ENCODE peak calls at places on chromosomes 11 and 22, in eight cellular contexts. M, K, H, V, F, R, T and G are unnamed samples.

GRCh38 chr11:60158666-60159065 is 24.2 kb downstream of the MS4A6A start:
- DNase-seq in R (no peak), H (no peak), T (no peak), F (no peak), V (no peak), M (no peak), K (no peak), G (no peak)

GRCh38 chr22:22061085-22062077 is 78.8 kb upstream of the TOP3B start:
- DNase-seq in F (peak; percentile 12), M (no peak), R (no peak), V (peak; percentile 22), K (no peak), T (no peak), H (no peak), G (no peak)

GRCh38 chr22:33828302-33828701 is 92.0 kb downstream of the LARGE1 start:
- DNase-seq in F (no peak), T (no peak), R (no peak), H (no peak), K (no peak), V (no peak), M (no peak), G (no peak)

GRCh38 chr11:96293109-96293508 is 49.9 kb downstream of the MAML2 start:
- DNase-seq in R (no peak), K (no peak), F (no peak), H (no peak), V (no peak), T (no peak), M (no peak), G (no peak)

GRCh38 chr11:36817336-36817965 is 219.4 kb upstream of the RAG2 start:
- DNase-seq in R (no peak), M (no peak), H (no peak), K (peak; percentile 16), F (no peak), V (peak; percentile 6), T (no peak), G (peak; percentile 22)

GRCh38 chr22:32606181-32606580 is 131.6 kb downstream of the FBXO7 start:
- DNase-seq in F (no peak), R (no peak), H (no peak), K (no peak), T (no peak), V (peak; percentile 24), M (no peak), G (no peak)

GRCh38 chr11:1714908-1715885 is 18.2 kb downstream of the KRTAP5-6 start:
- DNase-seq in F (peak; percentile 7), M (no peak), K (no peak), R (no peak), V (no peak), T (no peak), H (no peak), G (no peak)

GRCh38 chr11:108927791-108928545 is 263.1 kb downstream of the DDX10 start:
- DNase-seq in H (no peak), R (no peak), F (no peak), V (no peak), M (no peak), K (no peak), T (no peak), G (no peak)

GRCh38 chr11:105224859-105225258 is 85.3 kb upstream of the CARD18 start:
- DNase-seq in H (no peak), R (no peak), F (no peak), K (no peak), T (no peak), V (no peak), M (no peak), G (no peak)

GRCh38 chr11:132790466-132790865 is 741.8 kb downstream of the OPCML start:
- DNase-seq in F (no peak), K (no peak), M (no peak), H (no peak), V (no peak), T (no peak), R (no peak), G (no peak)

GRCh38 chr11:134957540-134958335 is 545.7 kb upstream of the B3GAT1 start:
- DNase-seq in V (no peak), F (no peak), H (no peak), K (no peak), M (peak; percentile 61), T (no peak), R (no peak), G (no peak)

GRCh38 chr11:27012254-27012921 is 18.5 kb downstream of the FIBIN start:
- DNase-seq in M (no peak), V (peak; percentile 55), F (no peak), H (peak; percentile 62), R (no peak), K (no peak), T (peak; percentile 60), G (no peak)

GRCh38 chr11:20355221-20356219 is 8.0 kb upstream of the HTATIP2 start:
- DNase-seq in M (no peak), F (peak; percentile 50), R (no peak), T (no peak), H (peak; percentile 27), V (peak; percentile 47), K (no peak), G (peak; percentile 30)

GRCh38 chr11:36053314-36053713 is 109.5 kb downstream of the LDLRAD3 start:
- DNase-seq in K (no peak), M (no peak), F (no peak), T (no peak), H (no peak), R (no peak), V (no peak), G (no peak)

GRCh38 chr11:47977651-47978050 is 2.7 kb upstream of the PTPRJ start:
- DNase-seq in R (no peak), T (no peak), M (no peak), K (no peak), F (no peak), V (no peak), H (no peak), G (no peak)

GRCh38 chr22:38953577-38954413 is 3.6 kb upstream of the APOBEC3A start:
- DNase-seq in M (no peak), H (no peak), F (no peak), R (no peak), T (no peak), V (peak; percentile 28), K (no peak), G (no peak)

GRCh38 chr11:69495441-69496201 is 14.2 kb downstream of the LINC01488 start:
- DNase-seq in V (no peak), M (no peak), H (no peak), K (no peak), R (no peak), F (no peak), T (no peak), G (no peak)

GRCh38 chr11:68090706-68091105 is 30.5 kb downstream of the CHKA start:
- DNase-seq in H (no peak), T (no peak), R (no peak), F (no peak), V (no peak), M (no peak), K (no peak), G (no peak)

GRCh38 chr22:43670545-43670944 is 141.6 kb downstream of the EFCAB6 start:
- DNase-seq in H (no peak), K (peak; percentile 22), M (no peak), F (no peak), T (no peak), R (no peak), V (no peak), G (no peak)

GRCh38 chr11:65701686-65702085 is 10.4 kb upstream of the KAT5 start:
- DNase-seq in M (no peak), K (no peak), R (no peak), T (no peak), H (no peak), V (no peak), F (no peak), G (no peak)

GRCh38 chr22:22414266-22414665 is 94.3 kb downstream of the ZNF280B start:
- DNase-seq in T (no peak), F (no peak), H (no peak), K (no peak), R (no peak), V (no peak), M (no peak), G (no peak)

GRCh38 chr11:503179-503981 is 3.7 kb downstream of the RNH1 start:
- DNase-seq in V (no peak), R (no peak), K (no peak), F (no peak), T (no peak), H (no peak), M (no peak), G (no peak)

GRCh38 chr11:83713701-83714100 is 427.5 kb upstream of the CCDC90B start:
- DNase-seq in V (no peak), M (no peak), T (no peak), R (no peak), H (no peak), K (peak; percentile 35), F (no peak), G (no peak)

GRCh38 chr11:66371627-66372415 is at the start of gene SLC29A2:
- DNase-seq in H (no peak), F (peak; percentile 80), M (peak; percentile 90), K (no peak), T (no peak), V (no peak), R (peak; percentile 91), G (no peak)

GRCh38 chr22:30874431-30875370 is 93.9 kb downstream of the MORC2 start:
- DNase-seq in V (no peak), R (no peak), K (no peak), T (no peak), H (no peak), M (peak; percentile 40), F (no peak), G (no peak)

GRCh38 chr11:119374632-119375394 is 6.7 kb downstream of the USP2 start:
- DNase-seq in M (no peak), K (no peak), F (no peak), T (no peak), R (no peak), H (no peak), V (no peak), G (no peak)